ENCODE peak calls at places on chromosomes 11 and 22, in eight cellular contexts. L, I, A, R, Q, F, J and V are unnamed samples.

GRCh38 chr11:62656801-62657429 is 3.8 kb upstream of the INTS5 start:
- DNase-seq in L (no peak), I (no peak), A (no peak), R (no peak), Q (no peak), F (no peak), J (no peak), V (no peak)

GRCh38 chr11:91625495-91625894 is 599.1 kb upstream of the FAT3 start:
- DNase-seq in L (no peak), I (no peak), A (no peak), R (no peak), Q (no peak), F (no peak), J (no peak), V (no peak)

GRCh38 chr11:36586543-36586942 is 7.8 kb upstream of the IFTAP start:
- DNase-seq in L (no peak), I (no peak), A (no peak), R (no peak), Q (no peak), F (no peak), J (no peak), V (no peak)

GRCh38 chr11:75160328-75160757 is 9.4 kb downstream of the SLCO2B1 start:
- DNase-seq in L (no peak), I (no peak), A (no peak), R (no peak), Q (no peak), F (no peak), J (no peak), V (no peak)

GRCh38 chr11:65362320-65362931 is 7.9 kb downstream of the TIGD3 start:
- DNase-seq in L (no peak), I (no peak), A (no peak), R (peak; percentile 81), Q (no peak), F (no peak), J (no peak), V (no peak)

GRCh38 chr22:20653012-20653794 is 120.7 kb upstream of the SERPIND1 start:
- DNase-seq in L (no peak), I (no peak), A (no peak), R (no peak), Q (no peak), F (no peak), J (no peak), V (no peak)

GRCh38 chr11:16117989-16118810 is 238.1 kb downstream of the SOX6 start:
- DNase-seq in L (no peak), I (no peak), A (no peak), R (no peak), Q (no peak), F (no peak), J (no peak), V (no peak)

GRCh38 chr11:66768818-66769217 is 39.8 kb upstream of the SPTBN2 start:
- DNase-seq in L (no peak), I (no peak), A (no peak), R (no peak), Q (no peak), F (no peak), J (no peak), V (no peak)

GRCh38 chr22:45242778-45243191 is 2.1 kb upstream of the KIAA0930 start:
- DNase-seq in L (no peak), I (no peak), A (no peak), R (no peak), Q (no peak), F (no peak), J (no peak), V (peak; percentile 50)
- TF ChIP-seq CTCF in L (peak; percentile 19), I (peak; percentile 21), A (no peak), R (no peak), Q (peak; percentile 14), F (peak; percentile 12), J (peak; percentile 41), V (peak; percentile 14)

GRCh38 chr22:26757496-26757895 is 100.1 kb downstream of the MIAT start:
- DNase-seq in L (no peak), I (no peak), A (no peak), R (no peak), Q (no peak), F (no peak), J (no peak), V (no peak)

GRCh38 chr22:26762503-26763170 is 105.2 kb downstream of the MIAT start:
- DNase-seq in L (no peak), I (no peak), A (no peak), R (no peak), Q (no peak), F (no peak), J (no peak), V (no peak)

GRCh38 chr22:26751217-26751616 is 93.8 kb downstream of the MIAT start:
- DNase-seq in L (peak; percentile 97), I (no peak), A (no peak), R (no peak), Q (no peak), F (no peak), J (peak; percentile 91), V (peak; percentile 34)

GRCh38 chr22:26753125-26753862 is 95.9 kb downstream of the MIAT start:
- DNase-seq in L (peak; percentile 29), I (no peak), A (no peak), R (no peak), Q (no peak), F (no peak), J (no peak), V (no peak)

DNA sequence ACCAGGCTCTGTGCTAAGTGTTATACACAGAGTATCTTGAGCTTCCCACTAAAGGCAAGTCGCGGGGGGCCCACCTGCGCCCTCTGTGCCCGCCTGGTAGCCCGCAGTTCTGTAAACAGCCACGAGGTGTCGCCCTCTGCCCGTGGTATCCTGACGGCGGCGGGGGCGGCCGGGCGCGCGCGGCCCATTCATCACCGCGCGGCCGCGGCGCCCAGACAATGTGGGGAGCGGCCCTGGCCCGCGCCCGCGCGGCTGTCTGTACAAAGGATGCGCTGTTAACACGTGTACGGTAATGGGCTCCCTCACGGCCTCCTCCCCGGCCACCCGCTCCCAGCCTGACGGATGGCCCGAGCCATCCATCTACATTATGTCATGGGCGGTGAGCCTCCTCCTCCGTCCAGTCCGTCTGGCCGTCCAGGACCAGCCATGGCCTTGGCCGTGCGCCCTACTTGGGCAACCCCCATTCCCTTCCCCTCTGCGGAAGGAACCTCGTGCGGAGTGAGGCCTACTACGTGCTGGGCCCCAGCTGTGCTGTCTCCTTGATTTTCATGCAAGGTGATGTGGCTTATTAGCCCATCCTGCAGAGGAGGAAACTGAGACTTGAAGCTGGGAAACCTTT is 99.4 kb downstream of the MIAT start:
- DNase-seq in L (peak; percentile 84), I (peak; percentile 60), A (peak; percentile 74), R (peak; percentile 52), Q (peak; percentile 36), F (no peak), J (no peak), V (peak; percentile 57)
- H3K4me3 ChIP-seq in L (peak overlapping the region; percentile 32), I (peak overlapping the region; percentile 33), A (peak overlapping the region; percentile 25), R (no peak overlapping the region), Q (peak overlapping the region; percentile 17), F (peak overlapping the region; percentile 52), J (peak overlapping the region; percentile 48), V (peak overlapping the region; percentile 34)

DNA sequence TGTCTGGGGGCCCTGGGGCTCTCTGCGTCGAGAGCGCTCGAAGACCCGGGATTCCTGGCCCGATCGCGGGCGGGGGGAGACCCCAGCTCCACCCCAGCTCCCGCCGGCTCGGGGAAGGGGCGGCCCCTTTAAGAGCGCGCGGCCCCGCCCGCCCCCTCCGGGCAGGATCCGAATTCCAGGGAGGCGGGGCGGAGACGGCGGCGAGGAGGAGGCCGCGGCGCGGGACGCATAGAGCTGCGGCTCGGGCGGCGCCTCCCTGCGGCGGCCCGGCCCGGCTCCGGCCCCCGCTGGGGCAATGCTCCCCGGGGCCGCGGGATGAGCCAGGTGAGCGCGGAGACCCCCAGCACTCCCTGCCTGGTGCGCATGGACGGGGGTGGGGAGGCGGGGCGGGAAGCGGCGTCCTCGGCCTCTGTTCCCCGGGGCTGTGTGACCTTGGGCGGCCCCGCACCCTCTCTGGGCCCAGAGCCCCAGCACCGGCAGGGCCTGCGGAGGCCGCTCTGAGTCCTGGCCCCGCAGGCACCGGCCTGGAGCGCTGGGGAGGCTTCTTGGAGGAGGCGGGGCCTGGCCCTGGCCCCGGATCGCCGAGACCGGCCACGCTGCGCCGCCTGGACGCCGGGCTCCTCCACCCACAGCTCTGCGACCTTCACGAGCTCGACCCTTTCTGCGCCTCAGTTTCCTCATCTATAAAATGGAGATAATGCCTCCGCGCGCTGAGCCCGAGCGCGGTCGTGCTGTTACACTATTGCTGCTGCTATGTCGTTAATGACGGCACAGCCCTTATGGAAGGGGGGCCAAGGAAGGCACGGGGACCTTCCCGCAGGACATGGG is 594 bp downstream of the GAS2L1 start:
- DNase-seq in L (peak; percentile 95), I (peak; percentile 74), A (peak; percentile 91), R (no peak), Q (peak; percentile 61), F (no peak), J (no peak), V (peak; percentile 70)
- TF ChIP-seq CTCF in L (peak; percentile 17), I (no peak), A (no peak), R (no peak), Q (peak; percentile 15), F (no peak), J (no peak), V (no peak)

GRCh38 chr11:124876818-124877630 is 11.8 kb downstream of the ROBO3 start:
- DNase-seq in L (no peak), I (no peak), A (peak; percentile 71), R (no peak), Q (no peak), F (no peak), J (no peak), V (no peak)

GRCh38 chr11:124877631-124878496 is 12.6 kb downstream of the ROBO3 start:
- DNase-seq in L (no peak), I (no peak), A (peak; percentile 58), R (no peak), Q (no peak), F (no peak), J (no peak), V (no peak)

GRCh38 chr11:124874571-124875255 is 9.5 kb downstream of the ROBO3 start:
- DNase-seq in L (no peak), I (no peak), A (peak; percentile 62), R (no peak), Q (no peak), F (no peak), J (no peak), V (no peak)

GRCh38 chr11:124875401-124875800 is 10.2 kb downstream of the ROBO3 start:
- DNase-seq in L (no peak), I (no peak), A (peak; percentile 53), R (no peak), Q (no peak), F (no peak), J (no peak), V (no peak)

DNA sequence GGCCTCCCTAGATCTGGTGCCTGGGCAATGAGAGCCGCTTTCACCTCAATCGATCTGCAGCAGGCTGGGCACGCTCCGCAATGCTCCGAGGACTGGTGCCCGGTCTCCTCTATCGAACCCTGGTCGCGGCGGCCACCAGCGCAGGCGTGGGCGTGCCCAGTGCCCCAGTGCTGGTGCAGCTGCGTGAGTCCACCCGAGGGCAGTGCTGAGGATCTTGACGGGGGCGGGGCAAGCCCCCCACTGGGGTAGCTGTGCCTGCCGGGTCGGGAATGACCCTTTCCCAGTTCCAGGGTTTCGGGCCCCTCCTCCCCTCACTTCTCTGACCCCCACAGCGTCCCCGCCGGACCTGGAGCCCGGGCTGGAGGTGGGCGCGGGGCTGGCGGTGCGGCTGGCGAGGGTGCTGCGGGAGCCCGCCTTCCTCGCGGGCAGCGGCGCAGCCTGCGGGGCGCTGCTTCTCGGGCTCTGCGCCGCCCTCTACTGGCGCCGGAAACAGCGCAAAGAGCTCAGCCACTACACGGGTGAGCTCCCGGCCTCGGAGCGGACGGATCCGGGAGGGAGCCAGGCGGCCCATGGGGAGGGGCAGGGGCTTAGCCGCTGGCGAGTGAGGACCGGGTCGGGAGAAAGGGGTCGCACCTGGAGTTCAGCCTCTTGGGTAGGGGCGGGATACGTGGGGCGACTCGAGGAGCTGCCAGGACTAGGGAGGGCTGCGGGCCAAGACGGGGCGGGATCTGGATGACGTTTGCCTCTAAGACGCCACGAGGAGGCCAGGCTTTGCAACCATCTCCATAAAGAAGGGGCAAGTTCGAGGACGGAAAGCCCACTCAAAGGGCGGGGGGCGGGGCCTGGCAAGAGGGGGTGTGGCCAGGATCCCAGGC is 10.9 kb downstream of the ROBO3 start:
- DNase-seq in L (peak; percentile 96), I (peak; percentile 84), A (peak; percentile 93), R (peak; percentile 84), Q (peak; percentile 96), F (peak; percentile 94), J (peak; percentile 78), V (peak; percentile 95)
- H3K4me3 ChIP-seq in L (peak overlapping the region; percentile 62), I (peak overlapping the region; percentile 77), A (peak overlapping the region; percentile 69), R (peak overlapping the region; percentile 66), Q (peak overlapping the region; percentile 58), F (peak overlapping the region; percentile 73), J (peak overlapping the region; percentile 66), V (peak overlapping the region; percentile 63)